ENCODE peak calls at places on chromosomes 3 and 15, in six cellular contexts. G, L, Z, J, M and S are unnamed samples.

GRCh38 chr15:61818801-61819200 is 241.4 kb downstream of the VPS13C start:
- DNase-seq in G (no peak), L (no peak), Z (no peak), J (no peak), M (no peak), S (no peak)

GRCh38 chr15:90716317-90716975 is 700 bp upstream of the BLM start:
- DNase-seq in G (no peak), L (peak; percentile 8), Z (peak; percentile 25), J (no peak), M (no peak), S (no peak)

GRCh38 chr3:108780235-108780634 is 23.0 kb upstream of the RETNLB start:
- DNase-seq in G (no peak), L (peak; percentile 4), Z (no peak), J (peak; percentile 88), M (no peak), S (no peak)

GRCh38 chr3:98817546-98817945 is 54.4 kb downstream of the ST3GAL6 start:
- DNase-seq in G (peak; percentile 89), L (peak; percentile 76), Z (peak; percentile 69), J (peak; percentile 54), M (no peak), S (peak; percentile 73)

GRCh38 chr3:178152010-178152409 is 384.2 kb upstream of the KCNMB2 start:
- DNase-seq in G (peak; percentile 23), L (no peak), Z (no peak), J (no peak), M (no peak), S (no peak)

GRCh38 chr15:84079885-84080777 is 155.4 kb upstream of the GOLGA6L4 start:
- DNase-seq in G (no peak), L (peak; percentile 85), Z (peak; percentile 53), J (peak; percentile 86), M (no peak), S (peak; percentile 60)

GRCh38 chr15:101523560-101523940 is 34.0 kb upstream of the PCSK6 start:
- DNase-seq in G (no peak), L (no peak), Z (no peak), J (no peak), M (no peak), S (no peak)

GRCh38 chr15:38860253-38860652 is 295.6 kb upstream of the RASGRP1 start:
- DNase-seq in G (no peak), L (peak; percentile 2), Z (no peak), J (no peak), M (no peak), S (no peak)

GRCh38 chr15:27327467-27328045 is 356.6 kb downstream of the GABRG3 start:
- DNase-seq in G (no peak), L (no peak), Z (no peak), J (no peak), M (no peak), S (no peak)

GRCh38 chr3:27721717-27722564 is at the start of gene EOMES:
- DNase-seq in G (peak; percentile 60), L (peak; percentile 91), Z (peak; percentile 1), J (peak; percentile 68), M (peak; percentile 73), S (peak; percentile 44)

GRCh38 chr3:192892981-192893827 is 24.5 kb downstream of the MB21D2 start:
- DNase-seq in G (peak; percentile 48), L (peak; percentile 65), Z (no peak), J (peak; percentile 98), M (peak; percentile 84), S (peak; percentile 55)

GRCh38 chr3:111712294-111713180 is 117.4 kb upstream of the ZBED2 start:
- DNase-seq in G (no peak), L (no peak), Z (peak; percentile 71), J (no peak), M (no peak), S (no peak)

GRCh38 chr15:57220220-57220619 is 156.1 kb upstream of the CGNL1 start:
- DNase-seq in G (no peak), L (no peak), Z (no peak), J (no peak), M (no peak), S (peak; percentile 23)

GRCh38 chr15:89116404-89116803 is 28.1 kb downstream of the ABHD2 start:
- DNase-seq in G (no peak), L (no peak), Z (no peak), J (peak; percentile 84), M (no peak), S (no peak)

GRCh38 chr3:99644741-99645140 is 6.3 kb downstream of the COL8A1 start:
- DNase-seq in G (no peak), L (no peak), Z (no peak), J (no peak), M (no peak), S (no peak)

GRCh38 chr15:51883436-51883835 is 54.0 kb downstream of the TMOD3 start:
- DNase-seq in G (no peak), L (no peak), Z (no peak), J (no peak), M (no peak), S (no peak)

GRCh38 chr15:37585966-37586656 is 348.3 kb upstream of the TMCO5A start:
- DNase-seq in G (peak; percentile 33), L (no peak), Z (no peak), J (no peak), M (no peak), S (no peak)

GRCh38 chr3:14175383-14176037 is 2.9 kb downstream of the XPC start:
- DNase-seq in G (peak; percentile 22), L (no peak), Z (peak; percentile 60), J (peak; percentile 77), M (no peak), S (no peak)

GRCh38 chr15:75654201-75654907 is 6.6 kb downstream of the SNX33 start:
- DNase-seq in G (no peak), L (no peak), Z (no peak), J (no peak), M (no peak), S (no peak)

GRCh38 chr3:16182183-16182582 is 7.7 kb downstream of the GALNT15 start:
- DNase-seq in G (peak; percentile 51), L (no peak), Z (no peak), J (no peak), M (no peak), S (no peak)

GRCh38 chr3:165254812-165255211 is 58.6 kb upstream of the SLITRK3 start:
- DNase-seq in G (peak; percentile 69), L (peak; percentile 72), Z (no peak), J (peak; percentile 79), M (peak; percentile 39), S (peak; percentile 51)

GRCh38 chr3:32148356-32148755 is 41.9 kb downstream of the GPD1L start:
- DNase-seq in G (no peak), L (no peak), Z (no peak), J (no peak), M (no peak), S (no peak)

GRCh38 chr15:23642413-23643044 is 5.1 kb downstream of the MAGEL2 start:
- DNase-seq in G (peak; percentile 78), L (peak; percentile 87), Z (peak; percentile 56), J (peak; percentile 64), M (peak; percentile 23), S (peak; percentile 80)

GRCh38 chr3:13025090-13025489 is 48.1 kb downstream of the IQSEC1 start:
- DNase-seq in G (peak; percentile 77), L (no peak), Z (no peak), J (no peak), M (peak; percentile 4), S (no peak)

GRCh38 chr3:12484198-12484982 is at the start of gene TSEN2:
- DNase-seq in G (peak; percentile 98), L (peak; percentile 94), Z (peak; percentile 97), J (peak; percentile 98), M (peak; percentile 90), S (peak; percentile 98)

GRCh38 chr3:152296990-152297389 is 28.3 kb downstream of the MBNL1 start:
- DNase-seq in G (no peak), L (no peak), Z (no peak), J (no peak), M (no peak), S (no peak)

GRCh38 chr3:127457094-127457475 is 133.4 kb downstream of the TPRA1 start:
- DNase-seq in G (peak; percentile 51), L (peak; percentile 78), Z (no peak), J (no peak), M (no peak), S (peak; percentile 54)
- H3K4me3 ChIP-seq in G (peak overlapping the region; percentile 55), L (peak overlapping the region; percentile 87), Z (no peak overlapping the region), J (no peak overlapping the region), M (no peak overlapping the region), S (no peak overlapping the region)

GRCh38 chr3:4409415-4409814 is 57.7 kb downstream of the SUMF1 start:
- DNase-seq in G (no peak), L (no peak), Z (no peak), J (no peak), M (no peak), S (no peak)

GRCh38 chr3:4406746-4407568 is 60.1 kb downstream of the SUMF1 start:
- DNase-seq in G (peak; percentile 76), L (no peak), Z (no peak), J (no peak), M (no peak), S (peak; percentile 50)

GRCh38 chr3:4411236-4411635 is 55.8 kb downstream of the SUMF1 start:
- DNase-seq in G (no peak), L (no peak), Z (no peak), J (no peak), M (no peak), S (no peak)

GRCh38 chr3:4407941-4408340 is 59.1 kb downstream of the SUMF1 start:
- DNase-seq in G (no peak), L (no peak), Z (no peak), J (no peak), M (no peak), S (no peak)

DNA sequence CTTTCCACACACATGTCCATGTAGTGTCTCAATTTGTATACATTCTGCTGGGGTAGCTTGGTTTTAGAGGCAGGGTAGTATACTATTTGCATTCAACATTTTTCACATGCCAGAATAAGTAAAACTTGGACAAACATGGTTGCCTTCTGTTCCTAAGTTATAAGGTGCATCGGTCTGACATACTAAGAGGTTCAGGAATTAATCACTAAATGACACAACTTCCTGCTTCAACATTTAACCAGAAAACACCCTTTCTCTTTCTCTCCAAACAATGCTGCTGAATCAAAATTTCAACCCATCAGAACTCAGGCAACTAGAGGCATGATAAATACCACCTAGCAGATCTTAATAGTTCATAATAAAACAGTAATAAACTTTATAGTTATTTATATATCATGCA is 56.9 kb downstream of the SUMF1 start:
- DNase-seq in G (peak; percentile 43), L (no peak), Z (no peak), J (no peak), M (no peak), S (no peak)
- H3K9me2 ChIP-seq in G (no peaks in the 10 kb centered on the region), L (no peaks in the 10 kb centered on the region), Z (no peaks in the 10 kb centered on the region), J (no peaks in the 10 kb centered on the region), M (no peaks in the 10 kb centered on the region), S (no peaks in the 10 kb centered on the region)

GRCh38 chr3:62028236-62028635 is 345.1 kb downstream of the FEZF2 start:
- DNase-seq in G (no peak), L (no peak), Z (no peak), J (no peak), M (no peak), S (no peak)
- TF ChIP-seq EZH2phosphoT487 in G (no peak), L (no peak), Z (no peak), J (no peak), M (no peak), S (no peak)

DNA sequence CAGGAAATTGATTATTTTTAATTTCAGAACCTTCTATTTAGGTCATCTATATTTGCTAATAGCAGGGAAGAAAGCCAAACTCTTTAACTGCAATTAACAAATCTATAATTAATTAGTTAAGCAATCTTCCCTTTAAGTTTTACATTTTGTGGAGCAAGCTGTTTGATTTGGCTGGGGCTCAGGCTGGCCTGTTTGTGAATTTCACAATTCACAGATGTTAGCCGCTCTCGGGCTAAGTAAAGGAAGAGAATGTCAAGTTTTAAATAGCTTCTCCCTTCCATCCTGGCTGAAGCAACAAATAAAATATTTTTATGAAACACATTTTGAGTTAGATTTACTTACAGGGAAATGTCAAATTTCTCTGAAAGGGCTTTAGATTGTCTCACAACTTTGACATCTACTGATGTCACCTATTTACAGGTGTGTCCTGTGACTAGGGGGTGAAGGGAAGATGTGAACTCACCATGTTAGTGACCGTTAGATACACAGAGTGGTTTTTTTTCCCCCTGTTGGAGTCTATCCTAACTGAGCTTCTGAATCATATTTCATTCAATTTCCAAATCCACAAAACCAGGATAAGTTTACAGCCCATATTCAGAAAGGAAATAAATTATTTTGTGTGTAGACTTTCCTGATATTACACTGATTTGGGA is 1.3 kb upstream of the TP63 start:
- DNase-seq in G (no peak), L (no peak), Z (no peak), J (no peak), M (no peak), S (no peak)
- H3K4me3 ChIP-seq in G (no peak overlapping the region), L (no peak overlapping the region), Z (no peak overlapping the region), J (no peak overlapping the region), M (no peak overlapping the region), S (no peak overlapping the region)